ENCODE peak calls at places on chromosomes 1 and 21, in six cellular contexts. F is activated CD8-positive, alpha-beta memory T cell treated with anti-CD3 and anti-CD28 coated beads, Interleukin-2, amount 50 U/mL, for 48 hours; A is NCI-H2171 treated with DMSO at 0.1 percent for 48 hours; D is NCI-H510A treated with DMSO at 0.1 percent for 48 hours; W is neural crest cell; M is breast epithelium. U is an unnamed sample.

GRCh38 chr1:20936621-20937020 is 149.5 kb upstream of the HP1BP3 start:
- DNase-seq in A (no peak), W (no peak), D (no peak), F (no peak), M (no peak), U (no peak)

GRCh38 chr1:110176299-110176956 is 26.1 kb downstream of the SLC6A17 start:
- DNase-seq in F (no peak), W (no peak), M (no peak), D (peak), A (peak), U (no peak)

GRCh38 chr1:172843444-172843843 is 184.5 kb downstream of the FASLG start:
- DNase-seq in W (no peak), D (no peak), M (no peak), F (no peak), A (no peak), U (no peak)

GRCh38 chr1:198653815-198654413 is 15.1 kb downstream of the PTPRC start:
- DNase-seq in M (no peak), F (no peak), A (no peak), D (no peak), W (no peak), U (no peak)

GRCh38 chr1:2639607-2640521 is 7.0 kb upstream of the MMEL1 start:
- DNase-seq in A (no peak), M (no peak), W (no peak), F (no peak), D (no peak), U (no peak)

GRCh38 chr21:34881421-34881820 is 167.7 kb downstream of the RUNX1 start:
- DNase-seq in A (no peak), D (no peak), W (no peak), M (no peak), F (no peak), U (no peak)

GRCh38 chr21:35886887-35887286 is 173.4 kb downstream of the SETD4 start:
- DNase-seq in F (no peak), W (no peak), M (no peak), D (no peak), A (no peak), U (no peak)

GRCh38 chr21:22363504-22363903 is 1365.3 kb downstream of the NCAM2 start:
- DNase-seq in M (no peak), F (no peak), D (no peak), W (no peak), A (no peak), U (no peak)

GRCh38 chr1:245345191-245345884 is 190.6 kb downstream of the KIF26B start:
- DNase-seq in D (no peak), F (no peak), W (no peak), A (no peak), M (no peak), U (no peak)

GRCh38 chr21:32257952-32258785 is 20.7 kb downstream of the MIS18A start:
- DNase-seq in M (peak), W (peak), A (peak), D (peak), F (peak), U (no peak)

GRCh38 chr1:19466112-19466561 is 19.2 kb downstream of the CAPZB start:
- DNase-seq in M (no peak), F (no peak), A (no peak), D (no peak), W (no peak), U (no peak)

GRCh38 chr21:42295845-42296244 is 19.4 kb downstream of the TFF3 start:
- DNase-seq in F (no peak), D (no peak), W (no peak), M (no peak), A (no peak), U (no peak)

GRCh38 chr21:14452031-14452778 is 69.3 kb upstream of the HSPA13 start:
- DNase-seq in D (no peak), W (no peak), F (no peak), A (no peak), M (no peak), U (no peak)

GRCh38 chr1:8202182-8202905 is 115.6 kb upstream of the SLC45A1 start:
- DNase-seq in F (no peak), A (no peak), W (no peak), D (peak), M (peak), U (peak)

GRCh38 chr1:54153548-54154439 is 994 bp upstream of the CDCP2 start:
- DNase-seq in A (peak), M (peak), D (no peak), F (no peak), W (no peak), U (peak)

GRCh38 chr1:176843352-176844297 is 320.9 kb downstream of the ASTN1 start:
- DNase-seq in M (no peak), W (peak), A (peak), D (peak), F (no peak), U (no peak)

GRCh38 chr1:93681549-93682412 is at the start of gene BCAR3:
- DNase-seq in M (peak), W (peak), A (peak), F (peak), D (peak), U (no peak)

GRCh38 chr1:28835237-28835650 is 23.3 kb downstream of the OPRD1 start:
- DNase-seq in F (no peak), M (no peak), D (no peak), W (no peak), A (peak), U (no peak)

GRCh38 chr1:66350001-66350547 is 183.9 kb upstream of the SGIP1 start:
- DNase-seq in F (no peak), M (no peak), W (no peak), A (no peak), D (no peak), U (no peak)

GRCh38 chr1:54972436-54972835 is 8.0 kb upstream of the TMEM61 start:
- DNase-seq in D (no peak), A (no peak), M (no peak), F (peak), W (no peak), U (no peak)

GRCh38 chr21:17679002-17679600 is 66.4 kb upstream of the BTG3 start:
- DNase-seq in M (no peak), F (no peak), W (no peak), D (peak), A (peak), U (no peak)

GRCh38 chr1:247089616-247090375 is 11.2 kb upstream of the ZNF670 start:
- DNase-seq in A (no peak), W (no peak), F (no peak), M (no peak), D (no peak), U (no peak)

GRCh38 chr1:85317580-85317979 is 41.1 kb upstream of the BCL10 start:
- DNase-seq in A (no peak), W (no peak), D (no peak), F (no peak), M (no peak), U (no peak)

GRCh38 chr1:221097479-221098281 is 218.4 kb downstream of the HLX start:
- DNase-seq in F (no peak), M (no peak), A (no peak), W (no peak), D (no peak), U (no peak)

GRCh38 chr1:192475970-192476369 is 99.6 kb upstream of the RGS1 start:
- DNase-seq in A (no peak), F (no peak), W (no peak), D (no peak), M (no peak), U (no peak)

GRCh38 chr1:112957133-112957812 is 1.3 kb upstream of the SLC16A1 start:
- DNase-seq in M (no peak), W (peak), D (peak), A (peak), F (peak), U (no peak)

GRCh38 chr1:219498666-219499065 is 114.2 kb downstream of the ZC3H11B start:
- DNase-seq in M (peak), W (no peak), A (no peak), D (no peak), F (no peak), U (no peak)

GRCh38 chr1:98761238-98761637 is 99.7 kb downstream of the SNX7 start:
- DNase-seq in D (no peak), A (no peak), M (no peak), F (no peak), W (no peak), U (no peak)

GRCh38 chr1:151806170-151806569 is 951 bp upstream of the LINGO4 start:
- DNase-seq in M (no peak), W (no peak), D (no peak), F (peak), A (no peak), U (no peak)

GRCh38 chr1:234582186-234582585 is 27.8 kb downstream of the IRF2BP2 start:
- DNase-seq in M (no peak), A (no peak), F (no peak), W (no peak), D (no peak), U (no peak)

GRCh38 chr1:117371436-117372151 is 4.3 kb downstream of the MAN1A2 start:
- DNase-seq in A (no peak), M (no peak), D (no peak), W (no peak), F (no peak), U (no peak)

GRCh38 chr1:87949711-87950110 is 621.0 kb downstream of the LMO4 start:
- DNase-seq in F (no peak), W (no peak), A (no peak), D (no peak), M (no peak), U (no peak)

GRCh38 chr1:41882068-41882477 is 36.6 kb downstream of the HIVEP3 start:
- DNase-seq in D (peak), F (no peak), A (peak), M (peak), W (no peak), U (no peak)

GRCh38 chr1:18479484-18479883 is 1.2 kb upstream of the KLHDC7A start:
- DNase-seq in D (no peak), M (no peak), W (no peak), F (no peak), A (no peak), U (no peak)

GRCh38 chr1:175133693-175134435 is 58.7 kb downstream of the KIAA0040 start:
- DNase-seq in A (no peak), F (no peak), D (no peak), M (no peak), W (no peak), U (no peak)

GRCh38 chr1:238061967-238062613 is 171.4 kb upstream of the ZP4 start:
- DNase-seq in W (no peak), A (no peak), F (no peak), D (no peak), M (no peak), U (no peak)

GRCh38 chr1:56837244-56837926 is 17.2 kb upstream of the C8A start:
- DNase-seq in F (no peak), D (no peak), M (no peak), A (no peak), W (no peak), U (no peak)

GRCh38 chr1:78079580-78079979 is 33.8 kb downstream of the GIPC2 start:
- DNase-seq in W (no peak), A (no peak), F (no peak), D (no peak), M (no peak), U (no peak)